ENCODE peak calls at places on chromosomes 2 and 18, in four cellular contexts. J is CD4-positive, CD25-positive, alpha-beta regulatory T cell; I is CD4-positive, alpha-beta T cell; G is naive thymus-derived CD4-positive, alpha-beta T cell. H is an unnamed sample. For H3K27me3, the result is how much of the 10 kb centered on the place peaks cover.

GRCh38 chr2:73285162-73285739 is 973 bp upstream of the FBXO41 start:
- DNase-seq in J (peak), I (no peak), G (no peak), H (no peak)

GRCh38 chr18:63409301-63409700 is 13.0 kb downstream of the VPS4B start:
- DNase-seq in J (peak), G (no peak), I (no peak), H (no peak)

GRCh38 chr2:180614776-180615175 is 365.6 kb upstream of the UBE2E3 start:
- DNase-seq in G (no peak), I (no peak), J (no peak), H (no peak)

GRCh38 chr18:49618741-49619392 is 57.0 kb downstream of the LIPG start:
- DNase-seq in I (no peak), J (no peak), G (no peak), H (no peak)

GRCh38 chr2:70829916-70830315 is 5.7 kb downstream of the CD207 start:
- DNase-seq in G (no peak), I (no peak), J (no peak), H (no peak)

GRCh38 chr18:623760-624620 is 27.2 kb downstream of the CLUL1 start:
- DNase-seq in J (peak), I (peak), G (peak), H (peak)

GRCh38 chr2:181465686-181466375 is 8.6 kb downstream of the ITGA4 start:
- DNase-seq in J (no peak), I (no peak), G (no peak), H (no peak)

GRCh38 chr2:176830362-176830761 is 382.2 kb upstream of the HNRNPA3 start:
- DNase-seq in I (no peak), J (peak), G (peak), H (peak)

GRCh38 chr2:88538362-88538917 is 85.9 kb upstream of the FOXI3 start:
- DNase-seq in I (no peak), J (no peak), G (no peak), H (no peak)

GRCh38 chr2:106232633-106233032 is 38.5 kb upstream of the UXS1 start:
- DNase-seq in G (no peak), J (no peak), I (no peak), H (no peak)

GRCh38 chr18:22673182-22673862 is 255.6 kb upstream of the CTAGE1 start:
- DNase-seq in G (no peak), I (no peak), J (no peak), H (no peak)

GRCh38 chr18:45782662-45783061 is 42.8 kb upstream of the SIGLEC15 start:
- DNase-seq in J (no peak), I (no peak), G (no peak), H (no peak)

GRCh38 chr2:128497461-128497860 is 178.8 kb upstream of the HS6ST1 start:
- DNase-seq in G (no peak), J (no peak), I (no peak), H (no peak)

GRCh38 chr2:190627881-190628412 is 20.9 kb upstream of the NAB1 start:
- DNase-seq in I (no peak), G (peak), J (peak), H (no peak)

GRCh38 chr2:232525199-232525598 is 761 bp upstream of the CHRND start:
- DNase-seq in J (no peak), G (no peak), I (no peak), H (no peak)

GRCh38 chr18:63152791-63153190 is 166.8 kb downstream of the BCL2 start:
- DNase-seq in G (no peak), J (peak), I (no peak), H (no peak)

GRCh38 chr2:196249860-196250259 is 78.5 kb upstream of the STK17B start:
- DNase-seq in I (no peak), G (no peak), J (peak), H (no peak)

DNA sequence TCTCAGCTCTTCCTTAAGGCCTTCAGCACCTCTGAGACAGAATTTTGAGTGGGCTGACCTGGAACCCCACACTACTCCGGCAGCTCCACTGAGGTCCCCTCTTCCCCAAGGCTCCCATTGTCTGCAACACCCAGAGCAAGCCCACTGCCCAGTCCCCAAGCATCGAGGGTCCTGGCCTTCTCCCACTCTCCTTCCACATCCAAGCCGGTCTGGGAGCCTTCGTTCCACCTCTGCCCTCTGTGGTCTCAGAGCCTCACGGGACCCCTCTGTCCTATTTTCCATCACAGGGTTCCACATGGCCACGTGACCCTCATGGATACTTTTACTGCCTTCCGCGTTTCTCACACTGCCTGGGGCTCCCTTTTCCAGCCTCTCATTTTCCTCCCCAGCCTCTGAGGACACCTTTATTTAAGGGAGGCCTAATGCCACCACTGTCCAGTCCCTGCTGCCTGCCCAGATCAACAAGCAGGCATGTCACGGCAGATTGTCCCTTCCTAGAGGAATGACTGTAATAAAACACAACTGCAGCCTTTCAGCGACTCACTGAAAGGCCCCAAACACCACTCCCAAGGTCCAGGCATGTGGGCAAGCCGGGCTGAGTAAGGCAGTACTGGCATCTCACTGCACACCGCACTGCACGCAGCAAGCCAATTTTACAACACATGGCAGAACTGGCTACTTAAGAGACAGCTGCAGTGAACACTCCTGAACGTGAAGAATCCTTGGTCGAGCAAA is 7.9 kb upstream of the SALL3 start:
- DNase-seq in G (no peak), J (no peak), I (no peak), H (peak)
- H3K27me3 ChIP-seq in G (under half), J (under half), I (half or more), H (under half)

GRCh38 chr18:78830826-78831225 is 148.8 kb upstream of the SALL3 start:
- DNase-seq in I (no peak), G (no peak), J (no peak), H (no peak)
- H3K27me3 ChIP-seq in I (under half), G (under half), J (under half), H (under half)

DNA sequence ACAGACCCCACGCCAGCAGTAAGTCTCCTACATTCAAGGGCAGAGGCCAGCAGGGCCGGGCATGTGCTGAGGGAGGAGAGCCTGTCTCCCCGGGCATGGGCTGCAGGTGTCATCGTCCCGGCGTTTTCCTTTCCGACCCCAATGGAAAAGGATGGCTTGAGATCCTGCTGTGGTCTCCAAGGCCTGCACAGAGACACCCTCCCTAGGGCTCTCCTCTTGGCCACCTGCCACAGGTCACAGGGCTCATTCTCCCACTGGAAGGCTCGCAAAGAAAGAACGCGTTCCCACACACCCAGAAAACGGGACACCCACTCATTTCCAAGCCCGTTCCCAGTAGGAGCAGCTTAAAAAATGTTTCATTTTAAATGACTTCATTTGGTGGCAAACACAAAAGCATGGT is 41.0 kb downstream of the DIPK1C start:
- DNase-seq in G (no peak), J (no peak), I (no peak), H (no peak)
- H3K27me3 ChIP-seq in G (under half), J (under half), I (under half), H (under half)

DNA sequence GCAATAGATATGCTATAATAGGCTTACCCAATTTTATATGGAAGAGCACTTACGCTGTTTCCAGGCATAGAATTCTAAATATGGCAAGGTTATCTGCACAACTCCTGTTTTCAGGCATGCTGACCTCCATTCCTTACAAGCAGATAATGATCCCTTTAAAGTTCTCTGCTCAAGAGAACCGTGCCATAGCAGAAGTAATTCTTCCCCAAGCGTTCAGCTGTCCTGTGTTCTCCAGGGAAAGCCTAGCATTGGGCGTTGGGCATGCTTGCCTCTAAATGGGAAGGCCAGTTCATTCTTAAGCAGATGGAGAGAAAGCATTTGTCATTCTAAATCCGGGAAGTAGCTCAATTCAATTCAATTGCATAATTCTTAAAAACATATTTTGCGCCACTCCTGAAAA is 55.7 kb upstream of the EML4 start:
- DNase-seq in I (no peak), G (no peak), J (no peak), H (no peak)
- H3K27me3 ChIP-seq in I (under half), G (under half), J (under half), H (under half)

DNA sequence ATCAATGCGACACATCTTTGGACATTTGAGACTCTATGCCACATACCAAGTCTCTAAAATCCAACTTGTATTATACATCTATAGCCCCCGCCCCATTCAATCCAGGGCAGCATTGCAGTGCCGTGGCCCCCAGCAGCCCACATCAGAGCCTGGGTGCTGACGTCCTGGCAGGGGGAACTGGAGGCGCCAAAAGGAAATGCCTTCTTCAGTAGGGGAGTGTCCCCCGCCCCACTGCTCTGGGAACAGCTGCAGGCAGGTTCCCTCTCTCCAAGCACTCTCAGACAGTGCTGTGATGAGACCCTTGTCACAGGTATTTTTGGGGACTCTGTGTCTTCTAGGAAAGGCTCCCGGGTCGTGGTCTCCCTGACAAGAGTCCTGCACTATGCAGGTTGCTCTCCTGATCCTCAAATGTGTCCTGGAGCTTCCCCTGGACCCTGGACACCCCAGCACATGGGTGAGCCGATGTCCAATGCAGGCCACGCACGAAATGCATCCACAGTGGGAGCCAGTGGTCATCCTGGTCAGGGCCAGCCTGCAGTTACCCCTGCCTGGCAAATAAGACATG is 188.7 kb downstream of the RTP5 start:
- DNase-seq in J (no peak), I (no peak), G (no peak), H (no peak)
- H3K27me3 ChIP-seq in J (under half), I (under half), G (under half), H (under half)

DNA sequence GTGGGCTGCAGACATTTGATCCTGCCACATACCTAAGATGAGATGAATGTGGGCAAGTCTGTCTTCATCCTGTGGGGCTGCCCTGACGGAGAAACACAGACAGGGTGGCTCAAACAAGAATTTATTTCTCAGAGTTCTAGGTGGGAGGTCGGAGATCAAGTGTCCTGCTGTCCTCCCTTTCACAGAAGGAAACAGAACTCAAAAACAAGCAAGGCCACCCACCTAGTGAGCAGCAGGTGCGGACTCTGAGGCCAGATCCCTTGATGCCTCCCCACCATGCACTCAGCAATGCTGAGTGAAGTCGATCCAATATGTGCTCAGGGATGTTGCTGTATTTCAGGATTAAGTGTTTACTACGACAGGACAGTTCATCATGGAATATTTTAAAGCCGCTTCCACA is 63.0 kb upstream of the SNTG2 start:
- DNase-seq in I (no peak), G (no peak), J (no peak), H (no peak)
- H3K27me3 ChIP-seq in I (under half), G (under half), J (under half), H (under half)

GRCh38 chr2:23384551-23385349 is at the start of gene KLHL29:
- DNase-seq in I (peak), G (peak), J (peak), H (peak)
- H3K27me3 ChIP-seq in I (under half), G (under half), J (under half), H (under half)

GRCh38 chr2:217909156-217909820 is 93.5 kb downstream of the TNS1 start:
- DNase-seq in G (no peak), I (no peak), J (no peak), H (no peak)
- H3K27me3 ChIP-seq in G (under half), I (under half), J (under half), H (under half)

GRCh38 chr2:29902356-29902755 is 19.0 kb downstream of the ALK start:
- DNase-seq in I (no peak), J (no peak), G (no peak), H (no peak)
- H3K27me3 ChIP-seq in I (under half), J (under half), G (under half), H (under half)